ENCODE peak calls at places on chromosome X, in six cellular contexts. H, J, M, Q, I and X are unnamed samples.

GRCh38 chrX:10166731-10167149 is 10.0 kb downstream of the CLCN4 start:
- DNase-seq in H (peak; percentile 54), J (no peak), M (no peak), Q (no peak), I (peak; percentile 6), X (no peak)

GRCh38 chrX:81957900-81958545 is 756.1 kb downstream of the SH3BGRL start:
- DNase-seq in H (no peak), J (peak; percentile 26), M (no peak), Q (peak; percentile 1), I (peak; percentile 14), X (peak; percentile 5)

GRCh38 chrX:2483398-2483797 is 17.4 kb downstream of the DHRSX start:
- DNase-seq in H (no peak), J (no peak), M (no peak), Q (no peak), I (no peak), X (no peak)

GRCh38 chrX:49137492-49137891 is 14.0 kb upstream of the GPKOW start:
- DNase-seq in H (no peak), J (no peak), M (no peak), Q (no peak), I (no peak), X (no peak)

GRCh38 chrX:65601530-65602281 is 65.7 kb upstream of the MSN start:
- DNase-seq in H (no peak), J (no peak), M (peak; percentile 60), Q (peak; percentile 95), I (peak; percentile 59), X (no peak)

GRCh38 chrX:13219990-13220764 is 99.7 kb downstream of the ATXN3L start:
- DNase-seq in H (no peak), J (no peak), M (no peak), Q (peak; percentile 19), I (no peak), X (no peak)

GRCh38 chrX:40402771-40403533 is 177.8 kb upstream of the ATP6AP2 start:
- DNase-seq in H (no peak), J (no peak), M (no peak), Q (peak; percentile 35), I (peak; percentile 53), X (no peak)

GRCh38 chrX:125131146-125131545 is 188.5 kb upstream of the TEX13C start:
- DNase-seq in H (no peak), J (peak; percentile 12), M (no peak), Q (no peak), I (no peak), X (no peak)

GRCh38 chrX:22520128-22520828 is 247.6 kb downstream of the CBLL2 start:
- DNase-seq in H (no peak), J (no peak), M (no peak), Q (peak; percentile 41), I (no peak), X (no peak)

GRCh38 chrX:150372280-150372679 is 9.2 kb downstream of the MAMLD1 start:
- DNase-seq in H (no peak), J (no peak), M (no peak), Q (no peak), I (no peak), X (no peak)

GRCh38 chrX:125090046-125090445 is 229.6 kb upstream of the TEX13C start:
- DNase-seq in H (no peak), J (no peak), M (no peak), Q (no peak), I (no peak), X (no peak)

GRCh38 chrX:49915352-49916222 is 6.8 kb upstream of the CLCN5 start:
- DNase-seq in H (no peak), J (peak; percentile 61), M (peak; percentile 44), Q (peak; percentile 65), I (peak; percentile 52), X (peak; percentile 14)

GRCh38 chrX:39516399-39516798 is 581.4 kb downstream of the BCOR start:
- DNase-seq in H (peak; percentile 54), J (no peak), M (no peak), Q (no peak), I (no peak), X (no peak)

GRCh38 chrX:38124000-38124399 is 96.7 kb downstream of the SRPX start:
- DNase-seq in H (no peak), J (no peak), M (no peak), Q (no peak), I (no peak), X (no peak)

GRCh38 chrX:24215282-24215681 is 65.8 kb downstream of the ZFX start:
- DNase-seq in H (no peak), J (no peak), M (no peak), Q (peak; percentile 4), I (no peak), X (no peak)

GRCh38 chrX:19121898-19122640 is at the start of gene ADGRG2:
- DNase-seq in H (peak; percentile 87), J (peak; percentile 68), M (peak; percentile 35), Q (peak; percentile 19), I (no peak), X (peak; percentile 27)

GRCh38 chrX:39491548-39492297 is 606.0 kb downstream of the BCOR start:
- DNase-seq in H (no peak), J (no peak), M (no peak), Q (no peak), I (peak; percentile 82), X (peak; percentile 58)

GRCh38 chrX:95063554-95063953 is 1389.5 kb downstream of the FAM133A start:
- DNase-seq in H (no peak), J (no peak), M (no peak), Q (peak; percentile 42), I (no peak), X (no peak)

GRCh38 chrX:13868481-13869040 is 51.7 kb upstream of the GPM6B start:
- DNase-seq in H (no peak), J (no peak), M (no peak), Q (peak; percentile 84), I (no peak), X (no peak)

GRCh38 chrX:11890843-11891514 is 132.9 kb downstream of the MSL3 start:
- DNase-seq in H (peak; percentile 11), J (no peak), M (no peak), Q (peak; percentile 41), I (no peak), X (no peak)

GRCh38 chrX:45668686-45669443 is 468.2 kb upstream of the DIPK2B start:
- DNase-seq in H (no peak), J (no peak), M (no peak), Q (peak; percentile 94), I (no peak), X (no peak)

GRCh38 chrX:23598561-23598960 is 68.7 kb upstream of the PRDX4 start:
- DNase-seq in H (no peak), J (no peak), M (no peak), Q (no peak), I (no peak), X (no peak)

GRCh38 chrX:133741303-133741702 is 244.1 kb downstream of the GPC3 start:
- DNase-seq in H (no peak), J (no peak), M (no peak), Q (peak; percentile 2), I (no peak), X (no peak)

GRCh38 chrX:107272431-107272921 is 66.1 kb downstream of the DNAAF6 start:
- DNase-seq in H (peak; percentile 63), J (peak; percentile 57), M (peak; percentile 12), Q (no peak), I (no peak), X (no peak)

GRCh38 chrX:46704767-46705386 is 54.0 kb downstream of the SLC9A7 start:
- DNase-seq in H (no peak), J (no peak), M (no peak), Q (peak; percentile 55), I (peak; percentile 73), X (peak; percentile 29)

GRCh38 chrX:72347366-72347765 is 41.7 kb upstream of the CITED1 start:
- DNase-seq in H (no peak), J (no peak), M (no peak), Q (peak; percentile 21), I (no peak), X (no peak)

GRCh38 chrX:131067846-131068745 is 9.9 kb downstream of the ARHGAP36 start:
- DNase-seq in H (no peak), J (peak; percentile 50), M (no peak), Q (no peak), I (no peak), X (no peak)

GRCh38 chrX:152614786-152615185 is 22.9 kb upstream of the GABRQ start:
- DNase-seq in H (no peak), J (no peak), M (no peak), Q (no peak), I (no peak), X (no peak)

GRCh38 chrX:37912286-37912685 is 64.9 kb upstream of the DYNLT3 start:
- DNase-seq in H (no peak), J (no peak), M (no peak), Q (no peak), I (no peak), X (no peak)

GRCh38 chrX:153744210-153745066 is 19.6 kb upstream of the PLXNB3 start:
- DNase-seq in H (peak; percentile 73), J (peak; percentile 59), M (no peak), Q (no peak), I (no peak), X (no peak)
- TF ChIP-seq CTCF in H (no peak), J (peak; percentile 56), M (no peak), Q (peak; percentile 33), I (peak; percentile 11), X (no peak)

DNA sequence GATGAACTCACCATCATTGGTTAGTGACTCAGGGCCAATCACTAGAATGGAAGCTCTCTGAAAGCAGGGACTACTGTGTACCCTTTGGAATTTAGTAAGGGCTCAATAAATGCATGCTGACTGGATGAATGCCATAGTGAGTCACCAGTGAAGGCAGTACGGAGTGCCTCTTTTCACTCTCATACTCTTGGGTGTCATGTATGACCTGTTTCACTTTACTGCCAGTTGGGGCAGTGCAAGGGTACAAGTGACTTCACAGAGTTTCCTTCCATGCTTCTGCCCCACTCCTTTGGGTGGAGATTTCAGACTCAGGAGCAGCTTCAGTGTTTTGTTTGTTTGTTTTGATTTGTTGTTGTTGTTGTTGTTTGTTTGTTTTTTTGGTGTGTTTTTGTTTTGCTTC is 57.7 kb downstream of the SOX3 start:
- DNase-seq in H (no peak), J (no peak), M (no peak), Q (no peak), I (no peak), X (no peak)
- TF ChIP-seq CTCF in H (no peak), J (no peak), M (no peak), Q (no peak), I (no peak), X (no peak)

GRCh38 chrX:110001702-110002299 is 1.1 kb upstream of the TMEM164 start:
- DNase-seq in H (no peak), J (no peak), M (no peak), Q (no peak), I (no peak), X (no peak)

GRCh38 chrX:110004210-110004609 is 1.3 kb downstream of the TMEM164 start:
- DNase-seq in H (peak; percentile 11), J (peak; percentile 7), M (peak; percentile 53), Q (no peak), I (no peak), X (no peak)

GRCh38 chrX:110003167-110004156 is 548 bp downstream of the TMEM164 start:
- DNase-seq in H (peak; percentile 40), J (no peak), M (peak; percentile 23), Q (no peak), I (peak; percentile 29), X (no peak)

GRCh38 chrX:110000854-110001701 is 1.8 kb upstream of the TMEM164 start:
- DNase-seq in H (no peak), J (no peak), M (no peak), Q (no peak), I (no peak), X (no peak)

GRCh38 chrX:110002300-110003166 is at the start of gene TMEM164:
- DNase-seq in H (peak; percentile 96), J (peak; percentile 81), M (peak; percentile 76), Q (peak; percentile 74), I (peak; percentile 85), X (peak; percentile 83)
- TF ChIP-seq CTCF in H (peak; percentile 50), J (peak; percentile 7), M (peak; percentile 38), Q (no peak), I (no peak), X (no peak)

GRCh38 chrX:138026211-138026610 is 460.3 kb downstream of the ZIC3 start:
- DNase-seq in H (no peak), J (no peak), M (no peak), Q (peak; percentile 0), I (peak; percentile 0), X (peak; percentile 7)
- TF ChIP-seq CTCF in H (no peak), J (peak; percentile 52), M (peak; percentile 20), Q (no peak), I (peak; percentile 34), X (no peak)